ENCODE peak calls at places on chromosomes 13 and 19, in eight cellular contexts. Z, W, H, N, I, R, D and T are unnamed samples.

GRCh38 chr19:46715620-46716012 is 1.3 kb downstream of the PRKD2 start:
- DNase-seq in Z (no peak), W (no peak), H (no peak), N (peak; percentile 77), I (no peak), R (peak; percentile 35), D (no peak), T (no peak)

GRCh38 chr13:97139704-97140103 is 82.4 kb upstream of the MBNL2 start:
- DNase-seq in Z (no peak), W (no peak), H (no peak), N (no peak), I (no peak), R (no peak), D (no peak), T (no peak)

GRCh38 chr19:43525836-43526771 is 897 bp downstream of the ETHE1 start:
- DNase-seq in Z (peak; percentile 30), W (peak; percentile 39), H (no peak), N (peak; percentile 80), I (peak; percentile 24), R (peak; percentile 48), D (peak; percentile 40), T (no peak)

GRCh38 chr13:49927755-49928154 is 8.4 kb downstream of the SPRYD7 start:
- DNase-seq in Z (no peak), W (no peak), H (no peak), N (no peak), I (no peak), R (no peak), D (no peak), T (no peak)

GRCh38 chr19:11088508-11089253 is 582 bp upstream of the LDLR start:
- DNase-seq in Z (no peak), W (no peak), H (no peak), N (no peak), I (no peak), R (no peak), D (no peak), T (no peak)

GRCh38 chr13:79385694-79386093 is 20.4 kb downstream of the RBM26 start:
- DNase-seq in Z (no peak), W (no peak), H (no peak), N (no peak), I (no peak), R (no peak), D (no peak), T (no peak)

GRCh38 chr19:4181053-4181508 is 1.3 kb downstream of the SIRT6 start:
- DNase-seq in Z (no peak), W (no peak), H (no peak), N (no peak), I (no peak), R (no peak), D (no peak), T (no peak)

GRCh38 chr13:75153834-75154233 is 328.1 kb downstream of the TBC1D4 start:
- DNase-seq in Z (no peak), W (no peak), H (no peak), N (no peak), I (no peak), R (no peak), D (no peak), T (no peak)

GRCh38 chr19:35528218-35529038 is at the start of gene SBSN:
- DNase-seq in Z (no peak), W (no peak), H (no peak), N (no peak), I (no peak), R (no peak), D (no peak), T (no peak)

GRCh38 chr13:61286148-61286745 is 129.4 kb downstream of the PCDH20 start:
- DNase-seq in Z (no peak), W (peak; percentile 66), H (no peak), N (no peak), I (no peak), R (no peak), D (peak; percentile 53), T (no peak)

GRCh38 chr19:31127132-31127967 is 221.9 kb downstream of the TSHZ3 start:
- DNase-seq in Z (no peak), W (no peak), H (no peak), N (no peak), I (peak; percentile 36), R (no peak), D (no peak), T (no peak)

GRCh38 chr13:113927661-113928581 is 46.0 kb downstream of the C13orf46 start:
- DNase-seq in Z (peak; percentile 21), W (no peak), H (peak; percentile 74), N (peak; percentile 59), I (no peak), R (no peak), D (peak; percentile 22), T (no peak)

GRCh38 chr13:46479691-46480090 is 73.3 kb upstream of the LRCH1 start:
- DNase-seq in Z (no peak), W (no peak), H (no peak), N (no peak), I (no peak), R (no peak), D (no peak), T (no peak)

GRCh38 chr13:31951215-31951678 is 80.3 kb upstream of the FRY start:
- DNase-seq in Z (peak; percentile 95), W (no peak), H (peak; percentile 19), N (peak; percentile 91), I (no peak), R (peak; percentile 27), D (no peak), T (no peak)

GRCh38 chr19:23698711-23699520 is 11.9 kb upstream of the ZNF675 start:
- DNase-seq in Z (no peak), W (peak; percentile 27), H (peak; percentile 57), N (no peak), I (no peak), R (no peak), D (peak; percentile 38), T (no peak)

GRCh38 chr19:32178401-32178800 is 167.0 kb upstream of the ZNF507 start:
- DNase-seq in Z (no peak), W (no peak), H (no peak), N (no peak), I (no peak), R (no peak), D (no peak), T (no peak)

GRCh38 chr13:44393391-44393790 is 19.8 kb downstream of the SERP2 start:
- DNase-seq in Z (no peak), W (no peak), H (no peak), N (no peak), I (peak; percentile 58), R (no peak), D (no peak), T (no peak)

DNA sequence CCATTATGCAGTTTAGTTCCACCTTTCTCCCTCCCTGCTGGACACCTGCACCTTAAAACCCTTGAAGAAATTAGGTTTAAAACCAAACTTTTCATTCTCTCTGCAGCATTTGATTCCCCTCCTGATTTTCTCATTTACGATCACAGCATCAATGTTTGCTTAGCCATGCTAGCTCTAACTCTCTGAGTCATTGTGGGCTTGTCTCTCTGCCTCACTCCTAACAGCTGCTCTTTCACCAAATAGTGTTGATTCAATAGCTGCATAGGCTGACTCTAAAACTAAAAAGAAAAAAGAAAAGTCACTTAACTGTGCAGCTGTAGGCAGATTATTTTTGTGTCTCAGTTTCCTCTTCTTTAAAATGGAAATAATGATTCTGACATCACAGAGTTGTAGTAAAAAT is 1124.9 kb downstream of the DIAPH3 start:
- DNase-seq in Z (no peak), W (no peak), H (no peak), N (no peak), I (no peak), R (no peak), D (no peak), T (no peak)
- H3K4me1 ChIP-seq in Z (no peaks in the 10 kb centered on the region), W (peaks cover 18% of the 10 kb centered on the region), H (no peaks in the 10 kb centered on the region), N (no peaks in the 10 kb centered on the region), I (no peaks in the 10 kb centered on the region), R (no peaks in the 10 kb centered on the region), D (peaks cover 3% of the 10 kb centered on the region), T (no peaks in the 10 kb centered on the region)

GRCh38 chr19:55078996-55079395 is 3.3 kb downstream of the EPS8L1 start:
- DNase-seq in Z (no peak), W (no peak), H (no peak), N (no peak), I (no peak), R (no peak), D (no peak), T (no peak)
- H3K27ac ChIP-seq in Z (no peak overlapping the region), W (no peak overlapping the region), H (no peak overlapping the region), N (no peak overlapping the region), I (no peak overlapping the region), R (no peak overlapping the region), D (no peak overlapping the region), T (no peak overlapping the region)

GRCh38 chr19:14674764-14675163 is at the start of gene ADGRE3:
- DNase-seq in Z (no peak), W (no peak), H (no peak), N (no peak), I (no peak), R (no peak), D (no peak), T (no peak)
- H3K27me3 ChIP-seq in Z (no peaks in the 10 kb centered on the region), W (no peaks in the 10 kb centered on the region), H (no peaks in the 10 kb centered on the region), N (no peaks in the 10 kb centered on the region), I (no peaks in the 10 kb centered on the region), R (no peaks in the 10 kb centered on the region), D (no peaks in the 10 kb centered on the region), T (no peaks in the 10 kb centered on the region)

GRCh38 chr13:29496241-29496712 is 99.2 kb downstream of the SLC7A1 start:
- DNase-seq in Z (no peak), W (no peak), H (peak; percentile 23), N (peak; percentile 82), I (peak; percentile 39), R (peak; percentile 62), D (no peak), T (no peak)

GRCh38 chr13:29491248-29491647 is 104.2 kb downstream of the SLC7A1 start:
- DNase-seq in Z (no peak), W (no peak), H (no peak), N (no peak), I (no peak), R (no peak), D (no peak), T (no peak)

GRCh38 chr13:29490561-29490960 is 104.9 kb downstream of the SLC7A1 start:
- DNase-seq in Z (no peak), W (no peak), H (no peak), N (peak; percentile 51), I (no peak), R (no peak), D (no peak), T (no peak)

GRCh38 chr13:29494520-29494919 is 101.0 kb downstream of the SLC7A1 start:
- DNase-seq in Z (no peak), W (no peak), H (no peak), N (peak; percentile 77), I (no peak), R (peak; percentile 57), D (no peak), T (no peak)

GRCh38 chr13:29493796-29494195 is 101.7 kb downstream of the SLC7A1 start:
- DNase-seq in Z (no peak), W (no peak), H (no peak), N (no peak), I (no peak), R (no peak), D (no peak), T (no peak)
- H3K4me1 ChIP-seq in Z (no peaks in the 10 kb centered on the region), W (peaks cover 7% of the 10 kb centered on the region), H (peaks cover 5% of the 10 kb centered on the region), N (peaks cover 20% of the 10 kb centered on the region), I (no peaks in the 10 kb centered on the region), R (no peaks in the 10 kb centered on the region), D (peaks cover 3% of the 10 kb centered on the region), T (no peaks in the 10 kb centered on the region)